ENCODE peak calls at places on chromosomes 2 and 18, in nine cellular contexts. O is colonic mucosa, A is K562, T is astrocyte of the spinal cord, W is AG09309, D is PC-3, X is AG10803, N is dorsolateral prefrontal cortex, L is foreskin fibroblast. U is an unnamed sample.

GRCh38 chr2:34159891-34160290 is 560.8 kb upstream of the FAM98A start:
- DNase-seq in O (no peak), A (no peak), T (no peak), W (no peak), D (no peak), X (no peak), N (no peak), L (no peak), U (peak)

GRCh38 chr2:40551081-40551480 is 99.2 kb upstream of the SLC8A1 start:
- DNase-seq in O (no peak), A (no peak), T (no peak), W (no peak), D (no peak), X (no peak), N (no peak), L (no peak), U (no peak)

GRCh38 chr18:51128533-51128932 is 68.9 kb downstream of the MEX3C start:
- DNase-seq in O (no peak), A (no peak), T (no peak), W (no peak), D (no peak), X (no peak), N (no peak), L (no peak), U (no peak)

GRCh38 chr2:58240938-58241755 is at the start of gene FANCL:
- DNase-seq in O (peak), A (peak), T (peak), W (peak), D (peak), X (peak), N (peak), L (peak), U (peak)

GRCh38 chr2:239814917-239815637 is 210.1 kb downstream of the NDUFA10 start:
- DNase-seq in O (no peak), A (no peak), T (no peak), W (no peak), D (no peak), X (no peak), N (peak), L (no peak), U (no peak)

GRCh38 chr2:102297891-102298290 is 13.5 kb upstream of the IL1RL1 start:
- DNase-seq in O (no peak), A (no peak), T (no peak), W (no peak), D (no peak), X (no peak), N (no peak), L (no peak), U (peak)

GRCh38 chr2:176552456-176553135 is 283.4 kb downstream of the MTX2 start:
- DNase-seq in O (no peak), A (no peak), T (peak), W (peak), D (peak), X (peak), N (no peak), L (peak), U (peak)

GRCh38 chr2:102667072-102667471 is 47.7 kb downstream of the SLC9A2 start:
- DNase-seq in O (no peak), A (peak), T (no peak), W (no peak), D (no peak), X (no peak), N (no peak), L (no peak), U (peak)

GRCh38 chr2:238339814-238340213 is 19.5 kb downstream of the TRAF3IP1 start:
- DNase-seq in O (peak), A (no peak), T (no peak), W (no peak), D (peak), X (no peak), N (no peak), L (no peak), U (no peak)

GRCh38 chr2:240060977-240061591 is 7.8 kb upstream of the OR6B3 start:
- DNase-seq in O (peak), A (peak), T (peak), W (peak), D (peak), X (peak), N (no peak), L (peak), U (peak)

GRCh38 chr18:55790296-55790695 is 202.3 kb upstream of the TCF4 start:
- DNase-seq in O (no peak), A (no peak), T (peak), W (peak), D (peak), X (peak), N (no peak), L (peak), U (peak)

GRCh38 chr2:12428324-12428723 is 288.4 kb upstream of the TRIB2 start:
- DNase-seq in O (no peak), A (no peak), T (peak), W (no peak), D (no peak), X (peak), N (no peak), L (no peak), U (peak)

GRCh38 chr2:74223941-74224770 is 25.7 kb downstream of the MTHFD2 start:
- DNase-seq in O (no peak), A (no peak), T (no peak), W (no peak), D (no peak), X (peak), N (no peak), L (peak), U (no peak)

GRCh38 chr2:28750316-28751101 is 1.1 kb upstream of the PPP1CB start:
- DNase-seq in O (peak), A (peak), T (peak), W (no peak), D (no peak), X (peak), N (no peak), L (peak), U (peak)

GRCh38 chr2:215758691-215759090 is 254.7 kb downstream of the MREG start:
- DNase-seq in O (no peak), A (no peak), T (peak), W (no peak), D (no peak), X (peak), N (no peak), L (peak), U (peak)

GRCh38 chr2:37400041-37400440 is 55.6 kb downstream of the QPCT start:
- DNase-seq in O (no peak), A (no peak), T (no peak), W (no peak), D (no peak), X (no peak), N (no peak), L (no peak), U (no peak)

GRCh38 chr2:174332607-174333001 is 2.1 kb upstream of the SP9 start:
- DNase-seq in O (no peak), A (peak), T (no peak), W (no peak), D (peak), X (no peak), N (no peak), L (no peak), U (no peak)

GRCh38 chr2:173545364-173545734 is 190.7 kb downstream of the CDCA7 start:
- DNase-seq in O (peak), A (no peak), T (peak), W (peak), D (peak), X (peak), N (no peak), L (peak), U (peak)

GRCh38 chr2:203670939-203671338 is 35.5 kb upstream of the CD28 start:
- DNase-seq in O (no peak), A (no peak), T (no peak), W (no peak), D (no peak), X (peak), N (no peak), L (peak), U (peak)

GRCh38 chr2:118807668-118808428 is 39.6 kb downstream of the EN1 start:
- DNase-seq in O (no peak), A (no peak), T (no peak), W (no peak), D (no peak), X (no peak), N (no peak), L (no peak), U (no peak)

GRCh38 chr2:134460583-134460998 is 206.7 kb downstream of the MGAT5 start:
- DNase-seq in O (peak), A (peak), T (peak), W (no peak), D (peak), X (peak), N (peak), L (peak), U (peak)

GRCh38 chr2:224850081-224850480 is 133.9 kb upstream of the CCDC195 start:
- DNase-seq in O (no peak), A (no peak), T (no peak), W (no peak), D (no peak), X (no peak), N (no peak), L (peak), U (peak)

GRCh38 chr2:149410701-149411484 is 80.5 kb downstream of the LYPD6 start:
- DNase-seq in O (no peak), A (no peak), T (peak), W (peak), D (peak), X (peak), N (no peak), L (peak), U (peak)

GRCh38 chr2:238512247-238512867 is 85.6 kb downstream of the ASB1 start:
- DNase-seq in O (no peak), A (no peak), T (no peak), W (no peak), D (peak), X (no peak), N (no peak), L (no peak), U (no peak)

GRCh38 chr2:133837441-133838090 is 269.3 kb upstream of the NCKAP5 start:
- DNase-seq in O (no peak), A (no peak), T (peak), W (no peak), D (peak), X (peak), N (no peak), L (peak), U (no peak)

DNA sequence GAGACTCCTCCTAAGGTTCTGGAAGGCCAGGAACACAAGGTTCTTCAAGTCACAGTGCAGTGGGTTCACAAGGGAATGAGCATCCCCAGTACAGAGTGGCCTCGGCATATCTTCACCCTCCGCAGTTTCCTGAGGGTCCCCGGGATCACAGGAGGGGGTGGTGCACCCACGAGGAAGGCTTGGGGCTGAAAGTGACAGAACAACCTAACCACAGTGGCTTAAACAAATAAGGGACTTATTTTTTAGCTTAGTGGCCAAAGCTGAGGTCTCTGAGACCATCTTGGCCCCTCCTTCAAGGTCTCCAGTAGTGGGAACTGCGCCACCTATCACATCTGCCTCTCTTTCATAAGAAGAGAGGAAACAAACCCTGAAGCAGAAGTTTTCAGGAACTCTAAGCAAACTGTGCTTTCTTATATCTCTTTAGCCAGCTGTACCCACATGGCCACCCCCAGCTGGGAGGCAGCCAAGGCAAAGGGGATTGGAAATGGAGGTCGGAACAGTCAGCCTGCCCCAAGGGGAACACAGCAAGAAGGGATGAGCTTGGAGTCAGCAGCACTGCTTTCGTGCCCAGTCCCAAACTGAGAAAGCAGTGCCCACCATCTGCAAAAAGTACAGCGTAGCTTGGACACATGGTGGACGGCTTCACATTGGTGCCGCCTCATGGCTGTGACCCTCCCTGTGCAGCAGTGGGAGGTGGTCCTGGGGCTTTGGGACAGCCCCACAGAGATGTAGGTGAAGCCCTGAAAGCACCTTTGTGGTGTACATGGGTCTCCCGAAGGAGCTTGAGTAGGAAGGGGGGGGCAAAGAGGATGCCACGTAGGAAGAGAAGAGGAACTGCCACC is 260.0 kb upstream of the ID2 start:
- DNase-seq in O (no peak), A (peak), T (no peak), W (no peak), D (no peak), X (no peak), N (no peak), L (no peak), U (no peak)
- TF ChIP-seq CTCF in O (no peak), A (no peak), T (no peak), W (no peak), D (peak), X (no peak), N (no peak), L (no peak), U (no peak)

GRCh38 chr18:3855961-3856360 is 406.0 kb downstream of the TGIF1 start:
- DNase-seq in O (no peak), A (no peak), T (no peak), W (no peak), D (no peak), X (no peak), N (no peak), L (no peak), U (no peak)
- H3K4me3 ChIP-seq in O (no peak), A (no peak), T (no peak), W (no peak), D (no peak), X (no peak), N (no peak), L (no peak), U (no peak)

GRCh38 chr2:126793885-126794613 is 104.6 kb upstream of the TEX51 start:
- DNase-seq in O (peak), A (no peak), T (no peak), W (no peak), D (no peak), X (no peak), N (no peak), L (no peak), U (no peak)
- TF ChIP-seq CTCF in O (no peak), A (no peak), T (no peak), W (no peak), D (no peak), X (no peak), N (no peak), L (no peak), U (no peak)

GRCh38 chr2:63850650-63851049 is 9.0 kb downstream of the UGP2 start:
- DNase-seq in O (no peak), A (peak), T (no peak), W (no peak), D (no peak), X (no peak), N (no peak), L (no peak), U (no peak)
- H3K4me3 ChIP-seq in O (no peak), A (no peak), T (no peak), W (no peak), D (no peak), X (no peak), N (no peak), L (no peak), U (no peak)

GRCh38 chr2:194867328-194867727 is 789.7 kb upstream of the SLC39A10 start:
- DNase-seq in O (no peak), A (peak), T (peak), W (no peak), D (peak), X (no peak), N (no peak), L (no peak), U (peak)
- TF ChIP-seq CTCF in O (no peak), A (no peak), T (peak), W (peak), D (peak), X (peak), N (peak), L (peak), U (peak)